ENCODE peak calls at places on chromosomes 13 and 19, in nine cellular contexts. One of them, this sample, is unnamed.

GRCh38 chr19:22634450-22634827 is 315 bp downstream of the ZNF492 start:
- DNase-seq in kidney epithelial cell: no peak
- DNase-seq in heart left ventricle: no peak
- DNase-seq in uterus: no peak
- DNase-seq in stomach: no peak
- DNase-seq in right cardiac atrium: peak
- DNase-seq in astrocyte: no peak
- DNase-seq in cardiac fibroblast: no peak
- DNase-seq in CD8-positive, alpha-beta memory T cell: no peak
- DNase-seq in this sample: no peak

GRCh38 chr13:96822900-96823299 is 171.4 kb downstream of the OXGR1 start:
- DNase-seq in kidney epithelial cell: no peak
- DNase-seq in heart left ventricle: no peak
- DNase-seq in uterus: no peak
- DNase-seq in stomach: peak
- DNase-seq in right cardiac atrium: no peak
- DNase-seq in astrocyte: no peak
- DNase-seq in cardiac fibroblast: no peak
- DNase-seq in CD8-positive, alpha-beta memory T cell: no peak
- DNase-seq in this sample: no peak

GRCh38 chr13:39417131-39417530 is 185.9 kb downstream of the LHFPL6 start:
- DNase-seq in kidney epithelial cell: no peak
- DNase-seq in heart left ventricle: no peak
- DNase-seq in uterus: no peak
- DNase-seq in stomach: no peak
- DNase-seq in right cardiac atrium: no peak
- DNase-seq in astrocyte: no peak
- DNase-seq in cardiac fibroblast: peak
- DNase-seq in CD8-positive, alpha-beta memory T cell: no peak
- DNase-seq in this sample: no peak

GRCh38 chr19:40277356-40277755 is 7.8 kb downstream of the AKT2 start:
- DNase-seq in kidney epithelial cell: no peak
- DNase-seq in heart left ventricle: no peak
- DNase-seq in uterus: no peak
- DNase-seq in stomach: no peak
- DNase-seq in right cardiac atrium: no peak
- DNase-seq in astrocyte: no peak
- DNase-seq in cardiac fibroblast: no peak
- DNase-seq in CD8-positive, alpha-beta memory T cell: no peak
- DNase-seq in this sample: no peak

GRCh38 chr13:27276188-27276587 is 5.6 kb downstream of the RASL11A start:
- DNase-seq in kidney epithelial cell: no peak
- DNase-seq in heart left ventricle: no peak
- DNase-seq in uterus: no peak
- DNase-seq in stomach: no peak
- DNase-seq in right cardiac atrium: no peak
- DNase-seq in astrocyte: no peak
- DNase-seq in cardiac fibroblast: peak
- DNase-seq in CD8-positive, alpha-beta memory T cell: no peak
- DNase-seq in this sample: no peak

GRCh38 chr13:31073859-31074718 is 87.6 kb downstream of the HSPH1 start:
- DNase-seq in kidney epithelial cell: no peak
- DNase-seq in heart left ventricle: no peak
- DNase-seq in uterus: no peak
- DNase-seq in stomach: no peak
- DNase-seq in right cardiac atrium: no peak
- DNase-seq in astrocyte: peak
- DNase-seq in cardiac fibroblast: peak
- DNase-seq in CD8-positive, alpha-beta memory T cell: no peak
- DNase-seq in this sample: peak

GRCh38 chr13:44629465-44630183 is 53.5 kb upstream of the TSC22D1 start:
- DNase-seq in kidney epithelial cell: no peak
- DNase-seq in heart left ventricle: no peak
- DNase-seq in uterus: no peak
- DNase-seq in stomach: no peak
- DNase-seq in right cardiac atrium: no peak
- DNase-seq in astrocyte: peak
- DNase-seq in cardiac fibroblast: peak
- DNase-seq in CD8-positive, alpha-beta memory T cell: no peak
- DNase-seq in this sample: no peak

GRCh38 chr13:98377635-98378378 is 199.1 kb downstream of the STK24 start:
- DNase-seq in kidney epithelial cell: no peak
- DNase-seq in heart left ventricle: no peak
- DNase-seq in uterus: no peak
- DNase-seq in stomach: no peak
- DNase-seq in right cardiac atrium: no peak
- DNase-seq in astrocyte: no peak
- DNase-seq in cardiac fibroblast: no peak
- DNase-seq in CD8-positive, alpha-beta memory T cell: no peak
- DNase-seq in this sample: no peak

GRCh38 chr19:35292421-35292820 is 460 bp downstream of the MAG start:
- DNase-seq in kidney epithelial cell: no peak
- DNase-seq in heart left ventricle: no peak
- DNase-seq in uterus: no peak
- DNase-seq in stomach: no peak
- DNase-seq in right cardiac atrium: no peak
- DNase-seq in astrocyte: no peak
- DNase-seq in cardiac fibroblast: no peak
- DNase-seq in CD8-positive, alpha-beta memory T cell: no peak
- DNase-seq in this sample: no peak

GRCh38 chr13:73462241-73462640 is 403.4 kb downstream of the KLF5 start:
- DNase-seq in kidney epithelial cell: no peak
- DNase-seq in heart left ventricle: no peak
- DNase-seq in uterus: no peak
- DNase-seq in stomach: no peak
- DNase-seq in right cardiac atrium: no peak
- DNase-seq in astrocyte: peak
- DNase-seq in cardiac fibroblast: no peak
- DNase-seq in CD8-positive, alpha-beta memory T cell: no peak
- DNase-seq in this sample: no peak

GRCh38 chr19:48274173-48274572 is 4.3 kb downstream of the ZNF114 start:
- DNase-seq in kidney epithelial cell: no peak
- DNase-seq in heart left ventricle: no peak
- DNase-seq in uterus: no peak
- DNase-seq in stomach: no peak
- DNase-seq in right cardiac atrium: no peak
- DNase-seq in astrocyte: no peak
- DNase-seq in cardiac fibroblast: no peak
- DNase-seq in CD8-positive, alpha-beta memory T cell: no peak
- DNase-seq in this sample: no peak

GRCh38 chr13:41577437-41577836 is 120.1 kb downstream of the RGCC start:
- DNase-seq in kidney epithelial cell: no peak
- DNase-seq in heart left ventricle: no peak
- DNase-seq in uterus: peak
- DNase-seq in stomach: peak
- DNase-seq in right cardiac atrium: no peak
- DNase-seq in astrocyte: no peak
- DNase-seq in cardiac fibroblast: peak
- DNase-seq in CD8-positive, alpha-beta memory T cell: no peak
- DNase-seq in this sample: no peak

GRCh38 chr13:41694902-41695301 is 237.6 kb downstream of the RGCC start:
- DNase-seq in kidney epithelial cell: peak
- DNase-seq in heart left ventricle: peak
- DNase-seq in uterus: peak
- DNase-seq in stomach: no peak
- DNase-seq in right cardiac atrium: peak
- DNase-seq in astrocyte: peak
- DNase-seq in cardiac fibroblast: peak
- DNase-seq in CD8-positive, alpha-beta memory T cell: no peak
- DNase-seq in this sample: no peak

GRCh38 chr13:99327761-99328160 is 20.6 kb upstream of the GPR183 start:
- DNase-seq in kidney epithelial cell: no peak
- DNase-seq in heart left ventricle: no peak
- DNase-seq in uterus: no peak
- DNase-seq in stomach: no peak
- DNase-seq in right cardiac atrium: no peak
- DNase-seq in astrocyte: no peak
- DNase-seq in cardiac fibroblast: no peak
- DNase-seq in CD8-positive, alpha-beta memory T cell: no peak
- DNase-seq in this sample: no peak

GRCh38 chr19:19637523-19638251 is 5.8 kb downstream of the GMIP start:
- DNase-seq in kidney epithelial cell: no peak
- DNase-seq in heart left ventricle: no peak
- DNase-seq in uterus: no peak
- DNase-seq in stomach: peak
- DNase-seq in right cardiac atrium: peak
- DNase-seq in astrocyte: no peak
- DNase-seq in cardiac fibroblast: no peak
- DNase-seq in CD8-positive, alpha-beta memory T cell: no peak
- DNase-seq in this sample: no peak

DNA sequence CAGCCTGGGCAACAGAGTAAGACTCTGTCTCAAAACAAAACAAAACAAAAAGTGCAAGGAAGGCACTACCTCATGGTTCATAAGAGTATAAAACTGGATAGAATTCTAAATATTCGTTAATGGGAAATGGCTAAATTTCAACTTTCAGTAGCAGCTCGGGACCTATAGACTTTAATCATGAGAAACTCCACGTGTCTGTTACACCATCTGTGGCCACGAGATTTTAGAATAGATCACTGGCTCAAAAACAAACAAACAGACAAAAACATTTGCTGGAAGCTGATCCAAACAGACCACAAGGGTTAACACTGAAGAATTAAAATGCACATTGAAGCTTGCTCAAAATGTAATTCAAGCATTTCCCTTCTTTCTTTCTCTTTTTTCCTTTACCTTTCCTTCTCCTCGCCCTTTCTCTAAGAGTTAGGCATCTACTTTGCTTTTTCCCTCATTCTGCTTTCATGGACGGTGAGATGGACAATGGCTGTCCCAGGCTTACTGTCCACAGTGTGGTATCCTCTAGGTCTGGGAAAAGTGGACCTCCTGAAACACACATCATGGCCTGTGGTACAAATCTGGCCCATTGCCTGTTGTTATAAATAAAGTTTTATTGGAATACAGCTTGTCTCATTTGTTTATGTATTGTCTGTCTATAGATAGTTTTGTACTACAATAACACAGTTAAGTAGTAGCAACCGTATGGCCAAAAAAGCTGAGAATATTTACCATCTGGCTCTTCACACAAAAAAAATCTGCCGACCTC is 10.3 kb downstream of the ELAVL1 start:
- DNase-seq in kidney epithelial cell: no peak
- DNase-seq in heart left ventricle: no peak
- DNase-seq in uterus: no peak
- DNase-seq in stomach: no peak
- DNase-seq in right cardiac atrium: no peak
- DNase-seq in astrocyte: no peak
- DNase-seq in cardiac fibroblast: no peak
- DNase-seq in CD8-positive, alpha-beta memory T cell: no peak
- DNase-seq in this sample: no peak
- H3K4me3 ChIP-seq in kidney epithelial cell: no peak
- H3K4me3 ChIP-seq in heart left ventricle: no peak
- H3K4me3 ChIP-seq in uterus: no peak
- H3K4me3 ChIP-seq in stomach: no peak
- H3K4me3 ChIP-seq in right cardiac atrium: no peak
- H3K4me3 ChIP-seq in astrocyte: no peak
- H3K4me3 ChIP-seq in cardiac fibroblast: no peak
- H3K4me3 ChIP-seq in CD8-positive, alpha-beta memory T cell: no peak
- H3K4me3 ChIP-seq in this sample: no peak

GRCh38 chr13:46575321-46575721 is 22.4 kb downstream of the LRCH1 start:
- DNase-seq in kidney epithelial cell: no peak
- DNase-seq in heart left ventricle: no peak
- DNase-seq in uterus: no peak
- DNase-seq in stomach: no peak
- DNase-seq in right cardiac atrium: no peak
- DNase-seq in astrocyte: peak
- DNase-seq in cardiac fibroblast: peak
- DNase-seq in CD8-positive, alpha-beta memory T cell: no peak
- DNase-seq in this sample: no peak

GRCh38 chr13:46575843-46576242 is 22.9 kb downstream of the LRCH1 start:
- DNase-seq in kidney epithelial cell: no peak
- DNase-seq in heart left ventricle: no peak
- DNase-seq in uterus: no peak
- DNase-seq in stomach: no peak
- DNase-seq in right cardiac atrium: no peak
- DNase-seq in astrocyte: peak
- DNase-seq in cardiac fibroblast: peak
- DNase-seq in CD8-positive, alpha-beta memory T cell: no peak
- DNase-seq in this sample: no peak

GRCh38 chr13:46578590-46578975 is 25.6 kb downstream of the LRCH1 start:
- DNase-seq in kidney epithelial cell: no peak
- DNase-seq in heart left ventricle: no peak
- DNase-seq in uterus: no peak
- DNase-seq in stomach: no peak
- DNase-seq in right cardiac atrium: no peak
- DNase-seq in astrocyte: no peak
- DNase-seq in cardiac fibroblast: no peak
- DNase-seq in CD8-positive, alpha-beta memory T cell: no peak
- DNase-seq in this sample: no peak

GRCh38 chr13:46580362-46580839 is 27.4 kb downstream of the LRCH1 start:
- DNase-seq in kidney epithelial cell: no peak
- DNase-seq in heart left ventricle: no peak
- DNase-seq in uterus: no peak
- DNase-seq in stomach: no peak
- DNase-seq in right cardiac atrium: no peak
- DNase-seq in astrocyte: no peak
- DNase-seq in cardiac fibroblast: no peak
- DNase-seq in CD8-positive, alpha-beta memory T cell: no peak
- DNase-seq in this sample: no peak

GRCh38 chr13:46577656-46578589 is 25.0 kb downstream of the LRCH1 start:
- DNase-seq in kidney epithelial cell: no peak
- DNase-seq in heart left ventricle: no peak
- DNase-seq in uterus: no peak
- DNase-seq in stomach: no peak
- DNase-seq in right cardiac atrium: no peak
- DNase-seq in astrocyte: peak
- DNase-seq in cardiac fibroblast: no peak
- DNase-seq in CD8-positive, alpha-beta memory T cell: no peak
- DNase-seq in this sample: no peak
- H3K4me3 ChIP-seq in kidney epithelial cell: no peak
- H3K4me3 ChIP-seq in heart left ventricle: no peak
- H3K4me3 ChIP-seq in uterus: no peak
- H3K4me3 ChIP-seq in stomach: no peak
- H3K4me3 ChIP-seq in right cardiac atrium: no peak
- H3K4me3 ChIP-seq in astrocyte: no peak
- H3K4me3 ChIP-seq in cardiac fibroblast: no peak
- H3K4me3 ChIP-seq in CD8-positive, alpha-beta memory T cell: no peak
- H3K4me3 ChIP-seq in this sample: no peak

GRCh38 chr19:30228113-30228725 is 144.0 kb upstream of the ZNF536 start:
- DNase-seq in kidney epithelial cell: no peak
- DNase-seq in heart left ventricle: no peak
- DNase-seq in uterus: no peak
- DNase-seq in stomach: no peak
- DNase-seq in right cardiac atrium: no peak
- DNase-seq in astrocyte: no peak
- DNase-seq in cardiac fibroblast: no peak
- DNase-seq in CD8-positive, alpha-beta memory T cell: no peak
- DNase-seq in this sample: no peak
- H3K4me3 ChIP-seq in kidney epithelial cell: peak
- H3K4me3 ChIP-seq in heart left ventricle: peak
- H3K4me3 ChIP-seq in uterus: peak
- H3K4me3 ChIP-seq in stomach: peak
- H3K4me3 ChIP-seq in right cardiac atrium: peak
- H3K4me3 ChIP-seq in astrocyte: peak
- H3K4me3 ChIP-seq in cardiac fibroblast: peak
- H3K4me3 ChIP-seq in CD8-positive, alpha-beta memory T cell: no peak
- H3K4me3 ChIP-seq in this sample: no peak

DNA sequence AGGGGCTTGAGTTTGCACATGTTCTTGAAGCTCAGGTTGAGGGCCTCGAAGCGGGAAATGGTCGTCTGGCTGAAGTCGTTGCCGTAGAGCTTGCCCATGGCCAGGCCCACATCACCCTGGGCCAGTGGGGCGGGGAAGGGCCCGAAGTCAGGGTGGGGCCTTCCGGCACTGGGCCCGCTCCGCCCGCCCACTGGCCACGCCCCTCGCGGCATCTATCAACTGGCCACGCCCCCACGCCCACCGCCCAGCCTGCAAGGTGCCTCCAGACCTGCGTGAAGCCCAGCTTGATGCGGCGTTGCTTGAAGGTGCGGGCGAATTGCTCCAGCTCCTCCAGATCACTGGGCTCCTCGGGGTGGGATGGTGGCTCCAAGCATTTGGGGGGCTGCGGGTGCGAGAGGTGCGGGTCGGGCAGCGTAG is 19.9 kb downstream of the ZNF574 start:
- DNase-seq in kidney epithelial cell: no peak
- DNase-seq in heart left ventricle: no peak
- DNase-seq in uterus: no peak
- DNase-seq in stomach: no peak
- DNase-seq in right cardiac atrium: no peak
- DNase-seq in astrocyte: no peak
- DNase-seq in cardiac fibroblast: no peak
- DNase-seq in CD8-positive, alpha-beta memory T cell: no peak
- DNase-seq in this sample: no peak
- H3K4me3 ChIP-seq in kidney epithelial cell: no peak
- H3K4me3 ChIP-seq in heart left ventricle: no peak
- H3K4me3 ChIP-seq in uterus: no peak
- H3K4me3 ChIP-seq in stomach: peak
- H3K4me3 ChIP-seq in right cardiac atrium: no peak
- H3K4me3 ChIP-seq in astrocyte: no peak
- H3K4me3 ChIP-seq in cardiac fibroblast: no peak
- H3K4me3 ChIP-seq in CD8-positive, alpha-beta memory T cell: no peak
- H3K4me3 ChIP-seq in this sample: no peak

This sample was measured in CD4-positive, alpha-beta memory T cell.